ENCODE peak calls at places on chromosome 10, in nine cellular contexts. One of them, this sample, is unnamed.

GRCh38 chr10:71431216-71431944 is 34.7 kb downstream of the CDH23 start:
- DNase-seq in fibroblast of lung: no peak
- DNase-seq in fibroblast of villous mesenchyme: no peak
- DNase-seq in CD4-positive, alpha-beta T cell: no peak
- DNase-seq in nephron progenitor cell: no peak
- DNase-seq in HCT116: no peak
- DNase-seq in fibroblast of pulmonary artery: no peak
- DNase-seq in Caco-2: no peak
- DNase-seq in IMR-90: no peak
- DNase-seq in this sample: no peak

GRCh38 chr10:60654813-60655464 is 123.3 kb upstream of the CDK1 start:
- DNase-seq in fibroblast of lung: peak
- DNase-seq in fibroblast of villous mesenchyme: peak
- DNase-seq in CD4-positive, alpha-beta T cell: no peak
- DNase-seq in nephron progenitor cell: no peak
- DNase-seq in HCT116: peak
- DNase-seq in fibroblast of pulmonary artery: peak
- DNase-seq in Caco-2: no peak
- DNase-seq in IMR-90: peak
- DNase-seq in this sample: peak

GRCh38 chr10:80191589-80192270 is 13.6 kb downstream of the ANXA11 start:
- DNase-seq in fibroblast of lung: no peak
- DNase-seq in fibroblast of villous mesenchyme: no peak
- DNase-seq in CD4-positive, alpha-beta T cell: no peak
- DNase-seq in nephron progenitor cell: no peak
- DNase-seq in HCT116: no peak
- DNase-seq in fibroblast of pulmonary artery: no peak
- DNase-seq in Caco-2: no peak
- DNase-seq in IMR-90: no peak
- DNase-seq in this sample: no peak

GRCh38 chr10:129079705-129080104 is 387.3 kb upstream of the MGMT start:
- DNase-seq in fibroblast of lung: no peak
- DNase-seq in fibroblast of villous mesenchyme: no peak
- DNase-seq in CD4-positive, alpha-beta T cell: no peak
- DNase-seq in nephron progenitor cell: no peak
- DNase-seq in HCT116: no peak
- DNase-seq in fibroblast of pulmonary artery: no peak
- DNase-seq in Caco-2: no peak
- DNase-seq in IMR-90: no peak
- DNase-seq in this sample: no peak

GRCh38 chr10:47253030-47253637 is 46.9 kb upstream of the GDF10 start:
- DNase-seq in fibroblast of lung: no peak
- DNase-seq in fibroblast of villous mesenchyme: no peak
- DNase-seq in CD4-positive, alpha-beta T cell: no peak
- DNase-seq in nephron progenitor cell: no peak
- DNase-seq in HCT116: no peak
- DNase-seq in fibroblast of pulmonary artery: no peak
- DNase-seq in Caco-2: no peak
- DNase-seq in IMR-90: no peak
- DNase-seq in this sample: no peak

GRCh38 chr10:110833234-110833940 is 38.3 kb upstream of the PDCD4 start:
- DNase-seq in fibroblast of lung: no peak
- DNase-seq in fibroblast of villous mesenchyme: no peak
- DNase-seq in CD4-positive, alpha-beta T cell: no peak
- DNase-seq in nephron progenitor cell: peak
- DNase-seq in HCT116: no peak
- DNase-seq in fibroblast of pulmonary artery: no peak
- DNase-seq in Caco-2: no peak
- DNase-seq in IMR-90: no peak
- DNase-seq in this sample: no peak

GRCh38 chr10:24363070-24363469 is 154.1 kb downstream of the KIAA1217 start:
- DNase-seq in fibroblast of lung: peak
- DNase-seq in fibroblast of villous mesenchyme: no peak
- DNase-seq in CD4-positive, alpha-beta T cell: no peak
- DNase-seq in nephron progenitor cell: no peak
- DNase-seq in HCT116: no peak
- DNase-seq in fibroblast of pulmonary artery: peak
- DNase-seq in Caco-2: no peak
- DNase-seq in IMR-90: peak
- DNase-seq in this sample: peak

GRCh38 chr10:35462491-35462934 is 126.2 kb downstream of the CCNY start:
- DNase-seq in fibroblast of lung: no peak
- DNase-seq in fibroblast of villous mesenchyme: no peak
- DNase-seq in CD4-positive, alpha-beta T cell: no peak
- DNase-seq in nephron progenitor cell: no peak
- DNase-seq in HCT116: no peak
- DNase-seq in fibroblast of pulmonary artery: no peak
- DNase-seq in Caco-2: no peak
- DNase-seq in IMR-90: no peak
- DNase-seq in this sample: no peak

GRCh38 chr10:94439275-94439861 is 37.0 kb downstream of the TBC1D12 start:
- DNase-seq in fibroblast of lung: peak
- DNase-seq in fibroblast of villous mesenchyme: no peak
- DNase-seq in CD4-positive, alpha-beta T cell: no peak
- DNase-seq in nephron progenitor cell: no peak
- DNase-seq in HCT116: no peak
- DNase-seq in fibroblast of pulmonary artery: peak
- DNase-seq in Caco-2: peak
- DNase-seq in IMR-90: peak
- DNase-seq in this sample: peak

GRCh38 chr10:98517672-98518071 is 70.9 kb upstream of the HPS1 start:
- DNase-seq in fibroblast of lung: no peak
- DNase-seq in fibroblast of villous mesenchyme: no peak
- DNase-seq in CD4-positive, alpha-beta T cell: no peak
- DNase-seq in nephron progenitor cell: no peak
- DNase-seq in HCT116: no peak
- DNase-seq in fibroblast of pulmonary artery: no peak
- DNase-seq in Caco-2: no peak
- DNase-seq in IMR-90: no peak
- DNase-seq in this sample: no peak

DNA sequence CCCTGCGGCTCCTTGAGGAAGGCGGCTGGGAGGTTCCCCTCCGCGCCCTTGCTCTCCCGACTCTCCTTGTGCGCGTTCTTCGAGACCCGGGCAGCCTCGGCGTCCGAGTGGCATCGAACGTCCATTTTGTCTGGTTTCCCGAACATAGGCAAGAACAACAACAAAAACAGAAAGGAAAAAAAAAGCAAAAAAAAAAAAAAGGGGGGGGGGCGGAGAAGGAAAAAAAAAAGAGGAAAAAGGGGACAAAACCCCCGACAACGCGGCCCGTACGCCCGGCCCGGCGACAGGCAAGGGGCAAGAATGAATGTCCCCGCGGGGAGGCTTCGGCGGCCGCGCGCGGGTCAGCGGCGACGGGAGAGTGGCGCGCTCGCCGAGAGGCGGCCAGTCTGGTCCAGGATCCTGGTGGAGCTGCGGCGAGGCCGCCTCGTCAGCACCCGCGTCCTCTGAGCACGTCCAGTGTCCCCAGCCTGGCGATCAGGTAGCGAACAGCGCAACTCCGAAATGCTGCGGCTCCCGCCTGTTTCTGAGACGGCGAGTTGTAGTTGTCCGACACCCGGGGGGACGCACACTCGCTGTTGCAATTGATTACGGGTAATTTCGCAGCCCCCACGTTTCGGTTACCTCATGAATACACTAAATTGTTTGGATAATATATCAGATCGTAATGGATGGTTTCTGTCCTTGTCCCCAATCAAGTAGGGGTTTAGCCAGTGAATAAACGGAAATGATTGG is at the start of gene VAX1:
- DNase-seq in fibroblast of lung: no peak
- DNase-seq in fibroblast of villous mesenchyme: no peak
- DNase-seq in CD4-positive, alpha-beta T cell: no peak
- DNase-seq in nephron progenitor cell: peak
- DNase-seq in HCT116: no peak
- DNase-seq in fibroblast of pulmonary artery: no peak
- DNase-seq in Caco-2: peak
- DNase-seq in IMR-90: no peak
- DNase-seq in this sample: no peak
- TF ChIP-seq CTCF in fibroblast of lung: no peak
- TF ChIP-seq CTCF in fibroblast of villous mesenchyme: no peak
- TF ChIP-seq CTCF in CD4-positive, alpha-beta T cell: no peak
- TF ChIP-seq CTCF in nephron progenitor cell: no peak
- TF ChIP-seq CTCF in HCT116: no peak
- TF ChIP-seq CTCF in fibroblast of pulmonary artery: no peak
- TF ChIP-seq CTCF in Caco-2: no peak
- TF ChIP-seq CTCF in IMR-90: no peak
- TF ChIP-seq CTCF in this sample: no peak

DNA sequence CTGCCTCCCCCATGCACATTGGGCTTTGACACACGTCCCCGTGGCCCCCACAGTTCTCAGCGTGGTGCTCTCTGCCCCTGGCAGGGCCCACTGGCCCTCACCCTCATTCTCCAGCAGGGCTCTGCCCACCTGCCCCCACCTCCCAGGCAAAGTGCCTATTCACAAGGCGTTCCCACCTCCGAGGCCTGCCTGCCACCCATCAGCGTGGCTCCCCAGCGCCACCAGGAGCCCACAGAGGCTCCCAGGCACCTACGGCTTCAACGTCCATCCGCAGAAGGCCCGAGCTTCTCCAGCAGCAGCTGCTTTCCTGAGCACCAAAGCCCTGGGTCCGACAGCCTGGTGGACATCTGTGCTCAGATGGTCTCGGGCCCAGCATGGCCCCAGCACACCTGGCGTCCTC is 211.8 kb upstream of the PPP2R2D start:
- DNase-seq in fibroblast of lung: no peak
- DNase-seq in fibroblast of villous mesenchyme: no peak
- DNase-seq in CD4-positive, alpha-beta T cell: no peak
- DNase-seq in nephron progenitor cell: no peak
- DNase-seq in HCT116: no peak
- DNase-seq in fibroblast of pulmonary artery: no peak
- DNase-seq in Caco-2: no peak
- DNase-seq in IMR-90: no peak
- DNase-seq in this sample: no peak
- TF ChIP-seq CTCF in fibroblast of lung: no peak
- TF ChIP-seq CTCF in fibroblast of villous mesenchyme: no peak
- TF ChIP-seq CTCF in CD4-positive, alpha-beta T cell: no peak
- TF ChIP-seq CTCF in nephron progenitor cell: no peak
- TF ChIP-seq CTCF in HCT116: no peak
- TF ChIP-seq CTCF in fibroblast of pulmonary artery: no peak
- TF ChIP-seq CTCF in Caco-2: no peak
- TF ChIP-seq CTCF in IMR-90: no peak
- TF ChIP-seq CTCF in this sample: no peak

GRCh38 chr10:14438057-14438456 is 107.3 kb upstream of the FRMD4A start:
- DNase-seq in fibroblast of lung: no peak
- DNase-seq in fibroblast of villous mesenchyme: no peak
- DNase-seq in CD4-positive, alpha-beta T cell: no peak
- DNase-seq in nephron progenitor cell: no peak
- DNase-seq in HCT116: no peak
- DNase-seq in fibroblast of pulmonary artery: no peak
- DNase-seq in Caco-2: no peak
- DNase-seq in IMR-90: no peak
- DNase-seq in this sample: no peak

GRCh38 chr10:14436233-14436632 is 105.5 kb upstream of the FRMD4A start:
- DNase-seq in fibroblast of lung: no peak
- DNase-seq in fibroblast of villous mesenchyme: no peak
- DNase-seq in CD4-positive, alpha-beta T cell: no peak
- DNase-seq in nephron progenitor cell: no peak
- DNase-seq in HCT116: no peak
- DNase-seq in fibroblast of pulmonary artery: no peak
- DNase-seq in Caco-2: no peak
- DNase-seq in IMR-90: no peak
- DNase-seq in this sample: no peak

GRCh38 chr10:14438576-14438975 is 107.9 kb upstream of the FRMD4A start:
- DNase-seq in fibroblast of lung: no peak
- DNase-seq in fibroblast of villous mesenchyme: no peak
- DNase-seq in CD4-positive, alpha-beta T cell: no peak
- DNase-seq in nephron progenitor cell: no peak
- DNase-seq in HCT116: no peak
- DNase-seq in fibroblast of pulmonary artery: no peak
- DNase-seq in Caco-2: no peak
- DNase-seq in IMR-90: no peak
- DNase-seq in this sample: peak

GRCh38 chr10:14439451-14440259 is 108.9 kb upstream of the FRMD4A start:
- DNase-seq in fibroblast of lung: peak
- DNase-seq in fibroblast of villous mesenchyme: peak
- DNase-seq in CD4-positive, alpha-beta T cell: no peak
- DNase-seq in nephron progenitor cell: no peak
- DNase-seq in HCT116: no peak
- DNase-seq in fibroblast of pulmonary artery: no peak
- DNase-seq in Caco-2: no peak
- DNase-seq in IMR-90: peak
- DNase-seq in this sample: peak
- TF ChIP-seq CTCF in fibroblast of lung: no peak
- TF ChIP-seq CTCF in fibroblast of villous mesenchyme: no peak
- TF ChIP-seq CTCF in CD4-positive, alpha-beta T cell: no peak
- TF ChIP-seq CTCF in nephron progenitor cell: no peak
- TF ChIP-seq CTCF in HCT116: no peak
- TF ChIP-seq CTCF in fibroblast of pulmonary artery: no peak
- TF ChIP-seq CTCF in Caco-2: no peak
- TF ChIP-seq CTCF in IMR-90: no peak
- TF ChIP-seq CTCF in this sample: peak

GRCh38 chr10:13788320-13788600 is 201.5 kb downstream of the PRPF18 start:
- DNase-seq in fibroblast of lung: peak
- DNase-seq in fibroblast of villous mesenchyme: no peak
- DNase-seq in CD4-positive, alpha-beta T cell: no peak
- DNase-seq in nephron progenitor cell: no peak
- DNase-seq in HCT116: no peak
- DNase-seq in fibroblast of pulmonary artery: no peak
- DNase-seq in Caco-2: no peak
- DNase-seq in IMR-90: no peak
- DNase-seq in this sample: peak

GRCh38 chr10:13779748-13780147 is 193.0 kb downstream of the PRPF18 start:
- DNase-seq in fibroblast of lung: no peak
- DNase-seq in fibroblast of villous mesenchyme: no peak
- DNase-seq in CD4-positive, alpha-beta T cell: no peak
- DNase-seq in nephron progenitor cell: no peak
- DNase-seq in HCT116: no peak
- DNase-seq in fibroblast of pulmonary artery: no peak
- DNase-seq in Caco-2: no peak
- DNase-seq in IMR-90: no peak
- DNase-seq in this sample: no peak

GRCh38 chr10:13788701-13789447 is 202.1 kb downstream of the PRPF18 start:
- DNase-seq in fibroblast of lung: peak
- DNase-seq in fibroblast of villous mesenchyme: peak
- DNase-seq in CD4-positive, alpha-beta T cell: no peak
- DNase-seq in nephron progenitor cell: no peak
- DNase-seq in HCT116: no peak
- DNase-seq in fibroblast of pulmonary artery: peak
- DNase-seq in Caco-2: no peak
- DNase-seq in IMR-90: peak
- DNase-seq in this sample: peak

GRCh38 chr10:13787015-13787421 is 200.3 kb downstream of the PRPF18 start:
- DNase-seq in fibroblast of lung: peak
- DNase-seq in fibroblast of villous mesenchyme: no peak
- DNase-seq in CD4-positive, alpha-beta T cell: peak
- DNase-seq in nephron progenitor cell: no peak
- DNase-seq in HCT116: no peak
- DNase-seq in fibroblast of pulmonary artery: peak
- DNase-seq in Caco-2: no peak
- DNase-seq in IMR-90: peak
- DNase-seq in this sample: no peak

DNA sequence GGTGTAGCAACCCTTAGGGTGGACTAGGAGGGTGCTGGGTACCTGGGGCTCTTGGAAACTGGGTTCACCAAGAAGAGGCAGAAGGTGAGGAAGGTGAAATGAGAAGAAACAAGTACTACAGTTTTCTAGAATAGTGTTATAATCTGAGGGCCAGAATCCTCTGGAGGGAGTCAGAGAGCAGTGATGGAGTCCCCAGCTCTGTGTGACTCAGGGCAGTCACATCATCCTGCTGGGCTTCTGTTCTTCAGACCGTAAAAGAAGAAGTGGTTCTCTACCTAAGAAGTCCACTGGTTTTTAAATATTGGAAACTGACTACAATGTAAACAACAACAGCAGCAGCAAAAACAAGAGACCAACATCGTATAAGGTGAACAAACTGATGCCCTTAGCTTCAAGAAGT is 197.3 kb downstream of the PRPF18 start:
- DNase-seq in fibroblast of lung: peak
- DNase-seq in fibroblast of villous mesenchyme: no peak
- DNase-seq in CD4-positive, alpha-beta T cell: no peak
- DNase-seq in nephron progenitor cell: no peak
- DNase-seq in HCT116: no peak
- DNase-seq in fibroblast of pulmonary artery: no peak
- DNase-seq in Caco-2: no peak
- DNase-seq in IMR-90: peak
- DNase-seq in this sample: no peak
- TF ChIP-seq CTCF in fibroblast of lung: no peak
- TF ChIP-seq CTCF in fibroblast of villous mesenchyme: peak
- TF ChIP-seq CTCF in CD4-positive, alpha-beta T cell: peak
- TF ChIP-seq CTCF in nephron progenitor cell: no peak
- TF ChIP-seq CTCF in HCT116: peak
- TF ChIP-seq CTCF in fibroblast of pulmonary artery: peak
- TF ChIP-seq CTCF in Caco-2: peak
- TF ChIP-seq CTCF in IMR-90: peak
- TF ChIP-seq CTCF in this sample: peak